ENCODE peak calls at places on chromosomes 3 and 15, in ten cellular contexts. U, C, P, S, A, J, V, G, M and N are unnamed samples.

GRCh38 chr3:78887029-78887428 is 880.8 kb downstream of the ROBO1 start:
- DNase-seq in U (no peak), C (no peak), M (no peak), V (no peak), P (no peak), G (no peak), J (no peak), A (no peak), S (no peak), N (peak; percentile 50)

GRCh38 chr3:7638103-7638502 is 777.2 kb downstream of the GRM7 start:
- DNase-seq in U (no peak), P (no peak), C (no peak), G (no peak), M (no peak), S (no peak), V (no peak), A (no peak), J (no peak), N (no peak)

GRCh38 chr15:76999996-77000395 is 5.1 kb downstream of the PSTPIP1 start:
- DNase-seq in G (no peak), S (peak; percentile 11), J (peak; percentile 27), P (no peak), V (no peak), A (no peak), C (peak; percentile 54), M (no peak), U (no peak), N (no peak)

GRCh38 chr15:96343529-96344072 is 13.1 kb downstream of the NR2F2 start:
- DNase-seq in V (peak; percentile 4), P (no peak), S (no peak), M (peak; percentile 62), J (no peak), U (no peak), C (no peak), G (no peak), A (no peak), N (no peak)

GRCh38 chr3:127984241-127984975 is 67.8 kb upstream of the SEC61A1 start:
- DNase-seq in C (no peak), P (no peak), G (no peak), J (no peak), M (no peak), V (no peak), S (no peak), U (no peak), A (no peak), N (no peak)

GRCh38 chr3:118810499-118811035 is 224.1 kb downstream of the IGSF11 start:
- DNase-seq in U (no peak), M (no peak), S (no peak), V (no peak), A (peak; percentile 94), P (no peak), G (no peak), C (no peak), J (no peak), N (no peak)

GRCh38 chr3:39118079-39118478 is 10.6 kb downstream of the TTC21A start:
- DNase-seq in U (no peak), G (no peak), V (no peak), M (no peak), P (no peak), S (no peak), C (no peak), A (peak; percentile 58), J (no peak), N (no peak)

GRCh38 chr3:8509961-8510360 is 8.3 kb downstream of the LMCD1 start:
- DNase-seq in P (no peak), A (no peak), M (no peak), G (no peak), S (no peak), V (no peak), J (no peak), C (no peak), U (no peak), N (peak; percentile 33)

GRCh38 chr3:63051920-63052319 is 176.7 kb upstream of the CADPS start:
- DNase-seq in S (no peak), J (no peak), U (no peak), G (no peak), P (peak; percentile 37), C (no peak), V (peak; percentile 44), A (no peak), M (peak; percentile 8), N (peak; percentile 27)

GRCh38 chr3:111035896-111036295 is 35.7 kb upstream of the NECTIN3 start:
- DNase-seq in P (no peak), V (no peak), A (peak; percentile 2), M (no peak), U (no peak), J (no peak), C (no peak), G (no peak), S (no peak), N (no peak)

DNA sequence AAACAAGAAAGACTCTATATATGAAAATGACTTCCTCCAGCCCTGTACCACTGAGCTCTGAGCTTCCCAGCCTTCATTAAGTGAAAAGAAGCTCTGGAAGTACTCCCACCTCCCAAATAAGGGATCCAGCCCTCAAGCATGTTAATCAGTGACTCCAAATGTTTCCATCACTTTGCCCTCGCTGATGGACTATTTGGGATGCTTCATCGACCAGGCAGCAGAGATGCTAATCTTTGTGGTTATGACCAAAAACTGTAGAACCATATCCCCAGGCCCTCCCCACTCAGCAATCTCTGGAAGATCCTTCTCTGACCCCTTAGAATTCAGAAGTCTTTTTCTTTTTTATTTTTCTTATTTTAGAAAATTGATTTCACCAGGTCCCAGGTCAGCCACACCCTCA is 2.3 kb upstream of the CTDSPL start:
- DNase-seq in S (no peak), J (no peak), M (no peak), U (no peak), G (no peak), A (no peak), P (no peak), C (no peak), V (no peak), N (no peak)
- H3K27ac ChIP-seq in S (no peak overlapping the region), J (no peak overlapping the region), M (no peak overlapping the region), U (no peak overlapping the region), G (peak overlapping the region; percentile 89), A (no peak overlapping the region), P (no peak overlapping the region), C (no peak overlapping the region), V (no peak overlapping the region), N (no peak overlapping the region)

GRCh38 chr3:10455515-10455914 is 49.9 kb downstream of the ATP2B2 start:
- DNase-seq in P (no peak), M (no peak), C (no peak), G (no peak), S (no peak), J (no peak), A (no peak), V (no peak), U (no peak), N (no peak)
- H3K9me3 ChIP-seq in P (no peaks in the 10 kb centered on the region), M (no peaks in the 10 kb centered on the region), C (no peaks in the 10 kb centered on the region), G (no peaks in the 10 kb centered on the region), S (no peaks in the 10 kb centered on the region), J (no peaks in the 10 kb centered on the region), A (no peaks in the 10 kb centered on the region), V (no peaks in the 10 kb centered on the region), U (no peaks in the 10 kb centered on the region), N (no peaks in the 10 kb centered on the region)

GRCh38 chr3:172717493-172718088 is 6.7 kb upstream of the NCEH1 start:
- DNase-seq in V (peak; percentile 32), C (no peak), U (no peak), A (peak; percentile 69), P (no peak), M (no peak), J (no peak), G (no peak), S (no peak), N (no peak)
- H3K4me1 ChIP-seq in V (no peaks in the 10 kb centered on the region), C (no peaks in the 10 kb centered on the region), U (no peaks in the 10 kb centered on the region), A (peaks cover 7% of the 10 kb centered on the region), P (no peaks in the 10 kb centered on the region), M (peaks cover 3% of the 10 kb centered on the region), J (no peaks in the 10 kb centered on the region), G (no peaks in the 10 kb centered on the region), S (no peaks in the 10 kb centered on the region), N (peaks cover 7% of the 10 kb centered on the region)

GRCh38 chr3:11509175-11510000 is 134.3 kb downstream of the VGLL4 start:
- DNase-seq in C (no peak), J (no peak), M (peak; percentile 60), P (peak; percentile 88), A (no peak), S (peak; percentile 73), G (peak; percentile 84), U (no peak), V (peak; percentile 84), N (peak; percentile 79)

GRCh38 chr3:11510001-11510760 is 133.5 kb downstream of the VGLL4 start:
- DNase-seq in P (no peak), S (no peak), M (peak; percentile 30), J (no peak), A (no peak), U (no peak), G (no peak), V (peak; percentile 29), C (no peak), N (no peak)

GRCh38 chr3:11508346-11509174 is 135.2 kb downstream of the VGLL4 start:
- DNase-seq in G (no peak), J (no peak), V (no peak), C (no peak), M (no peak), S (no peak), U (no peak), P (no peak), A (no peak), N (no peak)

DNA sequence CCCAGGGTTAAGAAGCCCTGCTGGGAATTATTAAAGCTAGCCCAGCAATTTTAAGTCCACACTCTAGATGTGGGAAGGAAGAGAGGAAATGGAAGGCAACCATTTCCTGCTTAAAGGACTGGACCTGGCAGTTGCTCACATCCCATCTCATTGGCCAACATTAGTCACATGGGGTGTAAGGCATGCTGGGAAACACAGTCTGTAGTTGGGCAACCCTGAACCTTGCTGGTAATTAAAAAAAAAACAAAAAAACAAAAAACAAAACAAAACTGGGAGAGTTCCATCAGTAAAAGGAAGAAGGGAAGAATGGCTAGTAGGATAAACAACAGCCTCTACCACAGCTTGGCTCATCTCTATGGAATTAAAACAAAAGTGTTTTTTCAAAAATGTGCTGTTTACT is 136.0 kb downstream of the VGLL4 start:
- DNase-seq in P (no peak), J (no peak), S (no peak), V (peak; percentile 35), A (no peak), G (no peak), U (no peak), M (no peak), C (no peak), N (peak; percentile 64)
- H3K27ac ChIP-seq in P (peak overlapping the region; percentile 78), J (no peak overlapping the region), S (peak overlapping the region; percentile 55), V (no peak overlapping the region), A (no peak overlapping the region), G (peak overlapping the region; percentile 55), U (no peak overlapping the region), M (no peak overlapping the region), C (no peak overlapping the region), N (peak overlapping the region; percentile 87)

GRCh38 chr3:16124636-16125035 is 49.8 kb upstream of the GALNT15 start:
- DNase-seq in A (no peak), C (no peak), M (no peak), G (no peak), S (no peak), P (no peak), U (no peak), J (no peak), V (no peak), N (peak; percentile 50)
- H3K9me3 ChIP-seq in A (no peaks in the 10 kb centered on the region), C (no peaks in the 10 kb centered on the region), M (no peaks in the 10 kb centered on the region), G (no peaks in the 10 kb centered on the region), S (no peaks in the 10 kb centered on the region), P (no peaks in the 10 kb centered on the region), U (no peaks in the 10 kb centered on the region), J (no peaks in the 10 kb centered on the region), V (no peaks in the 10 kb centered on the region), N (no peaks in the 10 kb centered on the region)

DNA sequence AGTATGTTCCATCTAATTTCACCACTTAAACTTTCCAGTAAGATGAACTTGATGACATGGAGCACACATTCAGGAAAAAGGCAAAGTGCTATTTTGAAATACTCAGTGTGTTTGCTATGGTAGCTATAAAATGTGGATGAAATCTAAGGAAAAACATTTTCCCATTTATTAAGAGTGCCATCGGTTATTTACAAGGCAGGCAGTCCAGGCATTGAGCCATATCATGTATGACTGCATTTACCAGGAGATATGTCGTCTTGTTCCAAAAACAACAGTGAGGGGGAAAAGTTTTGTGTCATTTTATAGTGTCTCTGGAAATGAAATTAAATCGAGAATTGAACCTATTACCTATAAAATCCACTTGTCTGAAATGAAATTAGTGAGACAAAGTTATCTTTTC is 13.7 kb downstream of the ANXA2 start:
- DNase-seq in G (no peak), P (no peak), S (no peak), V (no peak), M (no peak), A (no peak), J (no peak), U (no peak), C (no peak), N (no peak)
- H3K4me1 ChIP-seq in G (peaks cover 91% of the 10 kb centered on the region), P (peaks cover 26% of the 10 kb centered on the region), S (peaks cover 37% of the 10 kb centered on the region), V (peaks cover 41% of the 10 kb centered on the region), M (peaks cover 10% of the 10 kb centered on the region), A (no peaks in the 10 kb centered on the region), J (no peaks in the 10 kb centered on the region), U (peaks cover 11% of the 10 kb centered on the region), C (peaks cover 4% of the 10 kb centered on the region), N (peaks cover 82% of the 10 kb centered on the region)